ENCODE peak calls at places on chromosomes 6 and 20, in six cellular contexts. R is CD8-positive, alpha-beta memory T cell; K is stimulated activated CD4-positive, alpha-beta T cell treated with anti-CD3 and anti-CD28 coated beads, TNF-alpha, amount 100 ng/mL, for 1 hour; P is HCT116; H is lower lobe of right lung; W is right cardiac atrium. E is an unnamed sample.

GRCh38 chr20:25259788-25260254 is 11.9 kb downstream of the PYGB start:
- DNase-seq in K (no peak), H (no peak), R (peak), W (peak), P (no peak), E (peak)

GRCh38 chr20:53826597-53827291 is 233.1 kb upstream of the ZNF217 start:
- DNase-seq in H (peak), K (no peak), R (no peak), P (no peak), W (no peak), E (no peak)

GRCh38 chr6:145017516-145017915 is 717.8 kb downstream of the EPM2A start:
- DNase-seq in P (no peak), W (no peak), K (no peak), H (no peak), R (no peak), E (no peak)

GRCh38 chr6:42846505-42846904 is 32.9 kb upstream of the RPL7L1 start:
- DNase-seq in R (no peak), P (no peak), K (no peak), H (no peak), W (no peak), E (no peak)

GRCh38 chr20:5715068-5715841 is 34.9 kb upstream of the SHLD1 start:
- DNase-seq in H (no peak), R (no peak), K (no peak), W (no peak), P (no peak), E (no peak)

GRCh38 chr6:135146160-135146920 is 34.8 kb upstream of the MYB start:
- DNase-seq in W (no peak), H (no peak), K (no peak), R (no peak), P (no peak), E (no peak)

GRCh38 chr6:143441680-143442359 is 8.7 kb downstream of the ADAT2 start:
- DNase-seq in P (no peak), W (no peak), R (no peak), K (no peak), H (no peak), E (no peak)

GRCh38 chr6:134436281-134436815 is 118.4 kb upstream of the SGK1 start:
- DNase-seq in P (peak), H (peak), K (no peak), R (no peak), W (no peak), E (no peak)

GRCh38 chr6:130958468-130958867 is 104.6 kb downstream of the EPB41L2 start:
- DNase-seq in P (no peak), K (no peak), W (no peak), R (no peak), H (no peak), E (no peak)

GRCh38 chr20:59242714-59243626 is 57.4 kb upstream of the EDN3 start:
- DNase-seq in R (no peak), P (no peak), K (no peak), H (no peak), W (no peak), E (no peak)

GRCh38 chr6:70903665-70904452 is 53.0 kb downstream of the B3GAT2 start:
- DNase-seq in R (no peak), H (no peak), W (no peak), P (no peak), K (no peak), E (no peak)

GRCh38 chr6:44431118-44431725 is 43.7 kb downstream of the CDC5L start:
- DNase-seq in W (no peak), H (no peak), R (peak), K (no peak), P (peak), E (no peak)

GRCh38 chr6:134003542-134003951 is 48.9 kb downstream of the SLC2A12 start:
- DNase-seq in P (no peak), R (no peak), H (no peak), W (no peak), K (no peak), E (no peak)

GRCh38 chr20:22456109-22456508 is 128.3 kb downstream of the FOXA2 start:
- DNase-seq in W (no peak), K (no peak), P (no peak), H (no peak), R (no peak), E (no peak)

GRCh38 chr6:36643967-36644366 is 34.5 kb upstream of the CDKN1A start:
- DNase-seq in P (no peak), H (no peak), W (no peak), R (no peak), K (no peak), E (no peak)

GRCh38 chr6:118377711-118378414 is 170.2 kb upstream of the PLN start:
- DNase-seq in P (no peak), W (peak), H (peak), R (no peak), K (no peak), E (no peak)

GRCh38 chr20:51360451-51361230 is 181.9 kb downstream of the NFATC2 start:
- DNase-seq in P (peak), K (no peak), R (no peak), W (peak), H (no peak), E (no peak)

GRCh38 chr6:38796850-38797249 is 81.7 kb downstream of the DNAH8 start:
- DNase-seq in W (no peak), R (no peak), K (no peak), P (no peak), H (no peak), E (no peak)

GRCh38 chr6:20058912-20059311 is 153.4 kb downstream of the MBOAT1 start:
- DNase-seq in R (no peak), W (no peak), K (no peak), P (no peak), H (no peak), E (no peak)

GRCh38 chr6:56840467-56841371 is 114.2 kb upstream of the BEND6 start:
- DNase-seq in P (no peak), R (no peak), H (no peak), K (no peak), W (no peak), E (no peak)

GRCh38 chr20:36574278-36575065 is 1.1 kb downstream of the TGIF2 start:
- DNase-seq in W (peak), K (no peak), P (no peak), R (peak), H (peak), E (peak)

E was measured in naive thymus-derived CD4-positive, alpha-beta T cell.